ENCODE peak calls at places on chromosome 19, in seven cellular contexts. One of them, this sample, is unnamed.

GRCh38 chr19:17977073-17977472 is 10.2 kb downstream of the KCNN1 start:
- DNase-seq in effector CD4-positive, alpha-beta T cell: no peak
- DNase-seq in GM19239: no peak
- DNase-seq in RWPE1: no peak
- DNase-seq in stimulated activated CD8-positive, alpha-beta memory T cell treated with anti-CD3 and anti-CD28 coated beads, Interleukin-4, amount 100 ng/mL, for 48 hours: no peak
- DNase-seq in GM04503: no peak
- DNase-seq in SK-MEL-5: no peak
- DNase-seq in this sample: no peak

GRCh38 chr19:19816679-19817078 is 4.9 kb downstream of the ZNF506 start:
- DNase-seq in effector CD4-positive, alpha-beta T cell: no peak
- DNase-seq in GM19239: no peak
- DNase-seq in RWPE1: no peak
- DNase-seq in stimulated activated CD8-positive, alpha-beta memory T cell treated with anti-CD3 and anti-CD28 coated beads, Interleukin-4, amount 100 ng/mL, for 48 hours: no peak
- DNase-seq in GM04503: no peak
- DNase-seq in SK-MEL-5: no peak
- DNase-seq in this sample: no peak

GRCh38 chr19:23254141-23254910 is 4.1 kb upstream of the ZNF724 start:
- DNase-seq in effector CD4-positive, alpha-beta T cell: no peak
- DNase-seq in GM19239: no peak
- DNase-seq in RWPE1: no peak
- DNase-seq in stimulated activated CD8-positive, alpha-beta memory T cell treated with anti-CD3 and anti-CD28 coated beads, Interleukin-4, amount 100 ng/mL, for 48 hours: no peak
- DNase-seq in GM04503: no peak
- DNase-seq in SK-MEL-5: no peak
- DNase-seq in this sample: no peak

GRCh38 chr19:18310118-18310909 is 12.6 kb downstream of the LSM4 start:
- DNase-seq in effector CD4-positive, alpha-beta T cell: no peak
- DNase-seq in GM19239: no peak
- DNase-seq in RWPE1: no peak
- DNase-seq in stimulated activated CD8-positive, alpha-beta memory T cell treated with anti-CD3 and anti-CD28 coated beads, Interleukin-4, amount 100 ng/mL, for 48 hours: no peak
- DNase-seq in GM04503: no peak
- DNase-seq in SK-MEL-5: no peak
- DNase-seq in this sample: no peak

GRCh38 chr19:38734426-38735256 is 9.6 kb downstream of the CAPN12 start:
- DNase-seq in effector CD4-positive, alpha-beta T cell: no peak
- DNase-seq in GM19239: peak
- DNase-seq in RWPE1: no peak
- DNase-seq in stimulated activated CD8-positive, alpha-beta memory T cell treated with anti-CD3 and anti-CD28 coated beads, Interleukin-4, amount 100 ng/mL, for 48 hours: peak
- DNase-seq in GM04503: no peak
- DNase-seq in SK-MEL-5: no peak
- DNase-seq in this sample: peak

GRCh38 chr19:1671716-1672037 is 19.3 kb upstream of the TCF3 start:
- DNase-seq in effector CD4-positive, alpha-beta T cell: no peak
- DNase-seq in GM19239: peak
- DNase-seq in RWPE1: no peak
- DNase-seq in stimulated activated CD8-positive, alpha-beta memory T cell treated with anti-CD3 and anti-CD28 coated beads, Interleukin-4, amount 100 ng/mL, for 48 hours: no peak
- DNase-seq in GM04503: no peak
- DNase-seq in SK-MEL-5: no peak
- DNase-seq in this sample: no peak

GRCh38 chr19:9362905-9363304 is at the start of gene ZNF177:
- DNase-seq in effector CD4-positive, alpha-beta T cell: no peak
- DNase-seq in GM19239: no peak
- DNase-seq in RWPE1: no peak
- DNase-seq in stimulated activated CD8-positive, alpha-beta memory T cell treated with anti-CD3 and anti-CD28 coated beads, Interleukin-4, amount 100 ng/mL, for 48 hours: peak
- DNase-seq in GM04503: no peak
- DNase-seq in SK-MEL-5: no peak
- DNase-seq in this sample: no peak

GRCh38 chr19:49430678-49431329 is 5.6 kb downstream of the GFY start:
- DNase-seq in effector CD4-positive, alpha-beta T cell: no peak
- DNase-seq in GM19239: no peak
- DNase-seq in RWPE1: no peak
- DNase-seq in stimulated activated CD8-positive, alpha-beta memory T cell treated with anti-CD3 and anti-CD28 coated beads, Interleukin-4, amount 100 ng/mL, for 48 hours: peak
- DNase-seq in GM04503: no peak
- DNase-seq in SK-MEL-5: no peak
- DNase-seq in this sample: peak

GRCh38 chr19:31214997-31215396 is 134.2 kb downstream of the TSHZ3 start:
- DNase-seq in effector CD4-positive, alpha-beta T cell: no peak
- DNase-seq in GM19239: no peak
- DNase-seq in RWPE1: peak
- DNase-seq in stimulated activated CD8-positive, alpha-beta memory T cell treated with anti-CD3 and anti-CD28 coated beads, Interleukin-4, amount 100 ng/mL, for 48 hours: no peak
- DNase-seq in GM04503: no peak
- DNase-seq in SK-MEL-5: no peak
- DNase-seq in this sample: no peak